ENCODE peak calls at places on chromosome 15, in six cellular contexts. One of them, this sample, is unnamed.

GRCh38 chr15:57323806-57324589 is 52.3 kb upstream of the CGNL1 start:
- DNase-seq in OCI-LY7: peak; percentile 66
- DNase-seq in mammary epithelial cell: peak; percentile 51
- DNase-seq in PC-3: peak; percentile 64
- DNase-seq in H9: peak; percentile 84
- DNase-seq in HepG2: no peak
- DNase-seq in this sample: peak; percentile 57

GRCh38 chr15:101664303-101664913 is 12.2 kb upstream of the TM2D3 start:
- DNase-seq in OCI-LY7: peak; percentile 29
- DNase-seq in mammary epithelial cell: no peak
- DNase-seq in PC-3: peak; percentile 48
- DNase-seq in H9: no peak
- DNase-seq in HepG2: peak; percentile 13
- DNase-seq in this sample: peak; percentile 36

GRCh38 chr15:78620021-78620838 is 566 bp downstream of the CHRNA3 start:
- DNase-seq in OCI-LY7: no peak
- DNase-seq in mammary epithelial cell: no peak
- DNase-seq in PC-3: no peak
- DNase-seq in H9: peak; percentile 77
- DNase-seq in HepG2: no peak
- DNase-seq in this sample: peak; percentile 84

GRCh38 chr15:85473455-85473854 is 93.1 kb downstream of the AKAP13 start:
- DNase-seq in OCI-LY7: peak; percentile 52
- DNase-seq in mammary epithelial cell: no peak
- DNase-seq in PC-3: no peak
- DNase-seq in H9: no peak
- DNase-seq in HepG2: no peak
- DNase-seq in this sample: no peak

GRCh38 chr15:47513496-47513895 is 203.8 kb upstream of the SEMA6D start:
- DNase-seq in OCI-LY7: no peak
- DNase-seq in mammary epithelial cell: no peak
- DNase-seq in PC-3: no peak
- DNase-seq in H9: no peak
- DNase-seq in HepG2: no peak
- DNase-seq in this sample: no peak

GRCh38 chr15:63601727-63602185 is 4.6 kb downstream of the FBXL22 start:
- DNase-seq in OCI-LY7: no peak
- DNase-seq in mammary epithelial cell: no peak
- DNase-seq in PC-3: no peak
- DNase-seq in H9: no peak
- DNase-seq in HepG2: no peak
- DNase-seq in this sample: no peak

GRCh38 chr15:36590838-36591237 is 11.4 kb downstream of the CDIN1 start:
- DNase-seq in OCI-LY7: no peak
- DNase-seq in mammary epithelial cell: peak; percentile 93
- DNase-seq in PC-3: peak; percentile 95
- DNase-seq in H9: no peak
- DNase-seq in HepG2: no peak
- DNase-seq in this sample: no peak

GRCh38 chr15:93566777-93567176 is 477.8 kb upstream of the RGMA start:
- DNase-seq in OCI-LY7: no peak
- DNase-seq in mammary epithelial cell: peak; percentile 97
- DNase-seq in PC-3: no peak
- DNase-seq in H9: no peak
- DNase-seq in HepG2: no peak
- DNase-seq in this sample: no peak

GRCh38 chr15:90598053-90598577 is 68.4 kb downstream of the CRTC3 start:
- DNase-seq in OCI-LY7: peak; percentile 57
- DNase-seq in mammary epithelial cell: no peak
- DNase-seq in PC-3: no peak
- DNase-seq in H9: peak; percentile 72
- DNase-seq in HepG2: peak; percentile 40
- DNase-seq in this sample: peak; percentile 40

GRCh38 chr15:85168642-85169173 is 187.1 kb downstream of the PDE8A start:
- DNase-seq in OCI-LY7: peak; percentile 47
- DNase-seq in mammary epithelial cell: peak; percentile 71
- DNase-seq in PC-3: peak; percentile 77
- DNase-seq in H9: peak; percentile 96
- DNase-seq in HepG2: peak; percentile 24
- DNase-seq in this sample: peak; percentile 62

GRCh38 chr15:61335998-61336648 is 107.0 kb upstream of the RORA start:
- DNase-seq in OCI-LY7: no peak
- DNase-seq in mammary epithelial cell: no peak
- DNase-seq in PC-3: no peak
- DNase-seq in H9: no peak
- DNase-seq in HepG2: no peak
- DNase-seq in this sample: no peak

GRCh38 chr15:39472661-39473657 is 107.9 kb upstream of the THBS1 start:
- DNase-seq in OCI-LY7: no peak
- DNase-seq in mammary epithelial cell: no peak
- DNase-seq in PC-3: no peak
- DNase-seq in H9: no peak
- DNase-seq in HepG2: no peak
- DNase-seq in this sample: no peak

GRCh38 chr15:26722621-26723160 is 50.2 kb downstream of the GABRB3 start:
- DNase-seq in OCI-LY7: no peak
- DNase-seq in mammary epithelial cell: no peak
- DNase-seq in PC-3: no peak
- DNase-seq in H9: no peak
- DNase-seq in HepG2: no peak
- DNase-seq in this sample: no peak

GRCh38 chr15:77821188-77821958 is 188.7 kb upstream of the LINGO1 start:
- DNase-seq in OCI-LY7: peak; percentile 64
- DNase-seq in mammary epithelial cell: peak; percentile 36
- DNase-seq in PC-3: peak; percentile 54
- DNase-seq in H9: peak; percentile 81
- DNase-seq in HepG2: peak; percentile 24
- DNase-seq in this sample: peak; percentile 85

GRCh38 chr15:59313703-59314332 is 58.9 kb downstream of the MYO1E start:
- DNase-seq in OCI-LY7: no peak
- DNase-seq in mammary epithelial cell: peak; percentile 92
- DNase-seq in PC-3: peak; percentile 90
- DNase-seq in H9: no peak
- DNase-seq in HepG2: peak; percentile 9
- DNase-seq in this sample: no peak

GRCh38 chr15:33292718-33293307 is 18.0 kb upstream of the RYR3 start:
- DNase-seq in OCI-LY7: peak; percentile 78
- DNase-seq in mammary epithelial cell: peak; percentile 42
- DNase-seq in PC-3: peak; percentile 82
- DNase-seq in H9: peak; percentile 59
- DNase-seq in HepG2: peak; percentile 51
- DNase-seq in this sample: peak; percentile 91

GRCh38 chr15:68303560-68304436 is 26.3 kb downstream of the FEM1B start:
- DNase-seq in OCI-LY7: no peak
- DNase-seq in mammary epithelial cell: no peak
- DNase-seq in PC-3: peak; percentile 12
- DNase-seq in H9: peak; percentile 29
- DNase-seq in HepG2: no peak
- DNase-seq in this sample: no peak

GRCh38 chr15:101521563-101521962 is 32.1 kb upstream of the PCSK6 start:
- DNase-seq in OCI-LY7: no peak
- DNase-seq in mammary epithelial cell: no peak
- DNase-seq in PC-3: no peak
- DNase-seq in H9: no peak
- DNase-seq in HepG2: no peak
- DNase-seq in this sample: no peak

GRCh38 chr15:90419738-90420487 is 31.9 kb downstream of the IQGAP1 start:
- DNase-seq in OCI-LY7: no peak
- DNase-seq in mammary epithelial cell: peak; percentile 78
- DNase-seq in PC-3: peak; percentile 93
- DNase-seq in H9: no peak
- DNase-seq in HepG2: no peak
- DNase-seq in this sample: no peak

GRCh38 chr15:88613074-88613944 is 7.8 kb upstream of the AEN start:
- DNase-seq in OCI-LY7: no peak
- DNase-seq in mammary epithelial cell: no peak
- DNase-seq in PC-3: no peak
- DNase-seq in H9: peak; percentile 88
- DNase-seq in HepG2: no peak
- DNase-seq in this sample: no peak

GRCh38 chr15:70559223-70559823 is 204.0 kb downstream of the UACA start:
- DNase-seq in OCI-LY7: peak; percentile 4
- DNase-seq in mammary epithelial cell: no peak
- DNase-seq in PC-3: no peak
- DNase-seq in H9: peak; percentile 18
- DNase-seq in HepG2: no peak
- DNase-seq in this sample: no peak

GRCh38 chr15:65054333-65055200 is 9.4 kb downstream of the SLC51B start:
- DNase-seq in OCI-LY7: peak; percentile 70
- DNase-seq in mammary epithelial cell: peak; percentile 46
- DNase-seq in PC-3: peak; percentile 65
- DNase-seq in H9: peak; percentile 79
- DNase-seq in HepG2: peak; percentile 64
- DNase-seq in this sample: peak; percentile 81

GRCh38 chr15:74651251-74651741 is 35.7 kb downstream of the CLK3 start:
- DNase-seq in OCI-LY7: no peak
- DNase-seq in mammary epithelial cell: peak; percentile 16
- DNase-seq in PC-3: no peak
- DNase-seq in H9: no peak
- DNase-seq in HepG2: no peak
- DNase-seq in this sample: no peak
- H3K79me2 ChIP-seq in OCI-LY7: no peaks in the 10 kb centered on the region
- H3K79me2 ChIP-seq in mammary epithelial cell: peaks cover 7% of the 10 kb centered on the region
- H3K79me2 ChIP-seq in PC-3: no peaks in the 10 kb centered on the region
- H3K79me2 ChIP-seq in H9: no peaks in the 10 kb centered on the region
- H3K79me2 ChIP-seq in HepG2: no peaks in the 10 kb centered on the region
- H3K79me2 ChIP-seq in this sample: peaks cover 11% of the 10 kb centered on the region

GRCh38 chr15:41115088-41115651 is 910 bp downstream of the INO80 start:
- DNase-seq in OCI-LY7: no peak
- DNase-seq in mammary epithelial cell: no peak
- DNase-seq in PC-3: peak; percentile 47
- DNase-seq in H9: peak; percentile 28
- DNase-seq in HepG2: peak; percentile 58
- DNase-seq in this sample: peak; percentile 80

GRCh38 chr15:41115652-41116115 is 396 bp downstream of the INO80 start:
- DNase-seq in OCI-LY7: peak; percentile 83
- DNase-seq in mammary epithelial cell: peak; percentile 65
- DNase-seq in PC-3: peak; percentile 53
- DNase-seq in H9: no peak
- DNase-seq in HepG2: peak; percentile 50
- DNase-seq in this sample: peak; percentile 79

GRCh38 chr15:41116872-41117242 is 777 bp upstream of the INO80 start:
- DNase-seq in OCI-LY7: no peak
- DNase-seq in mammary epithelial cell: no peak
- DNase-seq in PC-3: no peak
- DNase-seq in H9: no peak
- DNase-seq in HepG2: no peak
- DNase-seq in this sample: no peak

GRCh38 chr15:41121951-41122350 is 5.9 kb upstream of the INO80 start:
- DNase-seq in OCI-LY7: no peak
- DNase-seq in mammary epithelial cell: no peak
- DNase-seq in PC-3: no peak
- DNase-seq in H9: no peak
- DNase-seq in HepG2: no peak
- DNase-seq in this sample: no peak

DNA sequence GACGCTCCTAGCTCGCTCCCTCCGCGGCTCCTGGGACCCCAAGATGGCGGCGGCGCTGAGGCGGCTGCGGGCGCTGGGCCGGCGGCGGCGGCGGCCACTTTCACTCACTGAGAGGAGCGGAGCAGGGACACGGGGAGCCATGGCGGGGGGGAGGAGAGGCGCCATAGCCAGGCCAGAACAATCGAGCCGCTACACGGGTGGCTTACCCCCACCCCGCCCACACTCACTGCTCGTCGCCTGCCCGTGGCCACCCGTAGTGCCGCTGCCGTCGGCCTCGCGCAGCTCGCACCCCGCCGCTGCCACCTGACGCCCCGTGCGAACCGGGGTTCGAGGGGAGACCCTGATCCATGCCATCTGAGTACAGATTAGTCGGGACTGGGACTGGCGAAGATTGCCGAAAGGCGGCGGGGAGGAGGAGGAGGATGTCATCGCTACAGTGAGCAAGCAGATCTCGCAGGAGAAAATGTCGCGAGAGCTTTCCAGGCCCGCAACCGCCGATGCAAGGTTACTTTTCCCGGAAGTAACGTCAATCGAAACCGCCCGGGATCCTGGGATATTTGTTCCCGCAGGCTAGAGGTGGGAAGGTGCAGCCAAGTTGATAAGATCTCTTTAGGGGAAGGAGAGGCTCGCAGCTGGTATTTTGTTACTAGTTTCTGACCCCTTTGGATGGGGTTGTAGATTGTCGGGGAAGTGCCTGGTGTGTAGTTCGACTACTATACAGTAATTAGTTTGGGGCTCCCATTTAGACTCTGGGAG is at the start of gene INO80:
- DNase-seq in OCI-LY7: peak; percentile 98
- DNase-seq in mammary epithelial cell: peak; percentile 98
- DNase-seq in PC-3: peak; percentile 99
- DNase-seq in H9: peak; percentile 98
- DNase-seq in HepG2: peak; percentile 96
- DNase-seq in this sample: peak; percentile 98
- H2AFZ ChIP-seq in OCI-LY7: peak within 1 kb of the TSS; percentile 86
- H2AFZ ChIP-seq in mammary epithelial cell: peak within 1 kb of the TSS; percentile 93
- H2AFZ ChIP-seq in PC-3: peak within 1 kb of the TSS; percentile 87
- H2AFZ ChIP-seq in H9: no peak within 1 kb of the TSS
- H2AFZ ChIP-seq in HepG2: no peak within 1 kb of the TSS
- H2AFZ ChIP-seq in this sample: peak within 1 kb of the TSS; percentile 96

GRCh38 chr15:75565062-75565970 is 13.8 kb downstream of the PTPN9 start:
- DNase-seq in OCI-LY7: no peak
- DNase-seq in mammary epithelial cell: no peak
- DNase-seq in PC-3: no peak
- DNase-seq in H9: no peak
- DNase-seq in HepG2: no peak
- DNase-seq in this sample: no peak

GRCh38 chr15:75573001-75573400 is 6.1 kb downstream of the PTPN9 start:
- DNase-seq in OCI-LY7: no peak
- DNase-seq in mammary epithelial cell: no peak
- DNase-seq in PC-3: peak; percentile 28
- DNase-seq in H9: no peak
- DNase-seq in HepG2: no peak
- DNase-seq in this sample: no peak

GRCh38 chr15:75573643-75574384 is 5.3 kb downstream of the PTPN9 start:
- DNase-seq in OCI-LY7: no peak
- DNase-seq in mammary epithelial cell: no peak
- DNase-seq in PC-3: no peak
- DNase-seq in H9: no peak
- DNase-seq in HepG2: no peak
- DNase-seq in this sample: peak; percentile 39

DNA sequence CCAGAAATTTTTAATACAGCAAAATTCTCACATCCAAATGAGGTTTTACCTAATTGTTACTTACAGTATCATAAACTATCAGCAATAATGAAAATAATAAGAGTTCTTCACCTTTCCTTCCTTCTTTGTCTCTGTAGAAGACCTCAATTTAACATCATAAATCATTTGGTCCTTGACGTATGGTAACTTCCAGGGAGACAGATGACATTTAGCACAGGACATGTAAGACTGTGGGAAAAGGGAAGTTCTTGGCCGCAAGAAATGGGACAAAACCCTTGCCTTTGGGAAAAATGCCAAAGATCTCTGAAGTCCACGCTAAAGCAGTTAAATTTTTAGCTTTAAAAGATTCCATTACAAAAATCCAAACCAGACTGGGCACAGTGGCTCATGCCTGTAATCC is 9.0 kb downstream of the PTPN9 start:
- DNase-seq in OCI-LY7: no peak
- DNase-seq in mammary epithelial cell: no peak
- DNase-seq in PC-3: no peak
- DNase-seq in H9: no peak
- DNase-seq in HepG2: no peak
- DNase-seq in this sample: no peak
- H3K79me2 ChIP-seq in OCI-LY7: peaks cover 58% of the 10 kb centered on the region
- H3K79me2 ChIP-seq in mammary epithelial cell: peaks cover 95% of the 10 kb centered on the region
- H3K79me2 ChIP-seq in PC-3: peaks cover 39% of the 10 kb centered on the region
- H3K79me2 ChIP-seq in H9: peaks cover 17% of the 10 kb centered on the region
- H3K79me2 ChIP-seq in HepG2: peaks cover 45% of the 10 kb centered on the region
- H3K79me2 ChIP-seq in this sample: peaks cover 83% of the 10 kb centered on the region

GRCh38 chr15:83380026-83380425 is 67.1 kb upstream of the SH3GL3 start:
- DNase-seq in OCI-LY7: no peak
- DNase-seq in mammary epithelial cell: peak; percentile 89
- DNase-seq in PC-3: peak; percentile 81
- DNase-seq in H9: no peak
- DNase-seq in HepG2: no peak
- DNase-seq in this sample: no peak
- H2AFZ ChIP-seq in OCI-LY7: no peak overlapping the region
- H2AFZ ChIP-seq in mammary epithelial cell: peak overlapping the region; percentile 27
- H2AFZ ChIP-seq in PC-3: peak overlapping the region; percentile 68
- H2AFZ ChIP-seq in H9: no peak overlapping the region
- H2AFZ ChIP-seq in HepG2: no peak overlapping the region
- H2AFZ ChIP-seq in this sample: no peak overlapping the region